ENCODE peak calls at places on chromosomes 16 and 17, in four cellular contexts. L, F, S and C are unnamed samples.
A peak's percentile ranks its signal among the peaks of the same experiment; 100 is the strongest.

GRCh38 chr16:70589998-70590471 is 56.3 kb upstream of the IL34 start:
- DNase-seq in S (no peak), F (no peak), L (no peak), C (no peak)

GRCh38 chr17:77328823-77329740 is 188.3 kb downstream of the SEC14L1 start:
- DNase-seq in S (no peak), L (no peak), F (peak; percentile 57), C (no peak)

GRCh38 chr16:89371386-89371785 is 119.0 kb downstream of the ANKRD11 start:
- DNase-seq in F (no peak), S (no peak), L (no peak), C (no peak)

GRCh38 chr17:8728991-8729390 is 15.6 kb downstream of the CCDC42 start:
- DNase-seq in F (no peak), S (no peak), L (no peak), C (no peak)

GRCh38 chr17:80877095-80877828 is 114.4 kb upstream of the CHMP6 start:
- DNase-seq in S (no peak), L (peak; percentile 88), F (no peak), C (peak; percentile 92)

GRCh38 chr16:82033006-82033405 is 2.0 kb upstream of the HSD17B2 start:
- DNase-seq in S (no peak), L (no peak), F (peak; percentile 71), C (no peak)

GRCh38 chr17:8964801-8965393 is 610 bp downstream of the PIK3R5 start:
- DNase-seq in F (peak; percentile 73), S (no peak), L (no peak), C (peak; percentile 71)

GRCh38 chr17:77392376-77393273 is 251.9 kb downstream of the SEC14L1 start:
- DNase-seq in F (no peak), S (no peak), L (no peak), C (no peak)

GRCh38 chr17:77611791-77612466 is 346.6 kb upstream of the TNRC6C start:
- DNase-seq in S (no peak), L (no peak), F (peak; percentile 41), C (no peak)

GRCh38 chr17:62935481-62935880 is 30.6 kb upstream of the TANC2 start:
- DNase-seq in L (no peak), F (no peak), S (no peak), C (no peak)
- TF ChIP-seq CTCF in L (no peak), F (no peak), S (no peak), C (no peak)

GRCh38 chr16:16143038-16143763 is 80.1 kb downstream of the ABCC6 start:
- DNase-seq in S (no peak), L (no peak), F (no peak), C (peak; percentile 36)

GRCh38 chr16:16144416-16144815 is 78.9 kb downstream of the ABCC6 start:
- DNase-seq in S (no peak), F (no peak), L (no peak), C (no peak)

GRCh38 chr16:16143941-16144340 is 79.4 kb downstream of the ABCC6 start:
- DNase-seq in L (no peak), F (no peak), S (no peak), C (no peak)

GRCh38 chr16:16146380-16147315 is 76.6 kb downstream of the ABCC6 start:
- DNase-seq in L (no peak), F (no peak), S (no peak), C (no peak)

DNA sequence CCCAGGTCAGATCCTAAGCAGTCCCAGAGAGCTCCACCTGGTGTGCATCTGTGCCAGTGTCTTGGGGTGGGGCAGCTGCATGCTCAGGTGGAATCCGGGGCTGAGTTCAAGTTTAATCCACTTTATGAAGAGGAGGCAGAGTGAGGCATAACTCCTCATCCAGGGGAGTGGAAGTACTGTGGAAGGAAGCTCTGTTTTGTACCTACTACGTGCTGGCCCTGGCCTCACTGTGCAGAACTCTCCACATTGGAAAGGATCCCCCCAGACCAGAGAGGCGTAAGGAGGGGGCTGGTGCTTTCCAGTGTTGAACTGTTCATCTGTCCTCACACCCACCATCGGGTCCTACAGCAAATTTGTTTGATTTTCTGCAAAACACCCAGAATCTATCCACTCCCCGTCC is 78.0 kb downstream of the ABCC6 start:
- DNase-seq in F (no peak), L (no peak), S (no peak), C (no peak)
- TF ChIP-seq CTCF in F (no peak), L (no peak), S (peak; percentile 17), C (no peak)

DNA sequence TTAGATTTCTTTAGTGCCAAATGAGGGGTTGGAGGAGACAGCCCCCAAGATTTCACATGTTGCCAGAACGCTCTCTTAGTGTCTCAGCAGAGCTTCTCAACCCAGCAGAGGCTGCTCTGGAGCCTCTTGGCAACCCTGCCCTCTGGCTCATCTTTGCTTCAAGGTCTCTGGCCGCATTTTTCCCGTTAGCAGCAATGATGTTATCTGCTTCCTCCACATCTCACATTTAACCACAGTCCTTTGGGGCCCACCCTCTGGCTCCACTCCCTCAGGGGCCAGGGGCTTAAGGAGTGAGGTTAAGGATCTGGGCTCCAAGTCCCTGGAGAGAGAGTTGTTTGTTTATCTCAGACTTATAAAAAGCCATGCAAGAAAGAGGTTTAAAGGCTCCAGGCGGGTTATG is 3.3 kb upstream of the XYLT1 start:
- DNase-seq in L (no peak), F (no peak), S (no peak), C (peak; percentile 11)
- TF ChIP-seq CTCF in L (no peak), F (no peak), S (no peak), C (no peak)

GRCh38 chr16:87383522-87384161 is at the start of gene FBXO31:
- DNase-seq in S (peak; percentile 88), F (peak; percentile 94), L (peak; percentile 87), C (peak; percentile 91)
- TF ChIP-seq CTCF in S (no peak), F (no peak), L (no peak), C (no peak)

GRCh38 chr17:74351552-74352210 is 10.0 kb downstream of the BTBD17 start:
- DNase-seq in S (no peak), L (no peak), F (no peak), C (peak; percentile 11)
- TF ChIP-seq CTCF in S (no peak), L (no peak), F (no peak), C (no peak)